ENCODE peak calls at places on chromosomes 16 and 17, in six cellular contexts. V is heart left ventricle; S is stimulated activated CD4-positive, alpha-beta T cell treated with anti-CD3 and anti-CD28 coated beads, Interleukin-15, amount 100 ng/mL, for 1 hour; Y is PC-3; Z is fibroblast of the conjunctiva; U is epithelial cell of esophagus. I is an unnamed sample.

GRCh38 chr16:8689686-8690085 is 15.3 kb downstream of the ABAT start:
- DNase-seq in Y (no peak), U (no peak), Z (no peak), V (no peak), S (no peak), I (no peak)

GRCh38 chr17:75753514-75754377 is 11.2 kb downstream of the GALK1 start:
- DNase-seq in Y (no peak), S (peak), V (peak), U (no peak), Z (peak), I (no peak)

GRCh38 chr17:73657473-73658116 is 13.3 kb upstream of the SDK2 start:
- DNase-seq in S (no peak), U (peak), Y (peak), V (peak), Z (no peak), I (peak)

GRCh38 chr17:74012465-74012864 is 191.0 kb upstream of the RPL38 start:
- DNase-seq in V (no peak), U (no peak), Y (no peak), Z (no peak), S (no peak), I (no peak)

GRCh38 chr16:72877374-72878028 is 170.4 kb downstream of the ZFHX3 start:
- DNase-seq in U (peak), V (no peak), Y (peak), Z (peak), S (no peak), I (peak)

GRCh38 chr16:63614421-63614820 is 1507.4 kb downstream of the CDH11 start:
- DNase-seq in U (no peak), S (no peak), Z (no peak), V (no peak), Y (no peak), I (no peak)

GRCh38 chr16:89670496-89671431 is 13.1 kb downstream of the SPATA33 start:
- DNase-seq in S (no peak), V (no peak), U (peak), Z (no peak), Y (no peak), I (no peak)

GRCh38 chr16:2398520-2398919 is 30.7 kb upstream of the CCNF start:
- DNase-seq in S (no peak), Y (no peak), V (no peak), Z (no peak), U (peak), I (no peak)

GRCh38 chr17:82956146-82956725 is 116.4 kb upstream of the ZNF750 start:
- DNase-seq in V (no peak), S (no peak), U (no peak), Z (no peak), Y (no peak), I (no peak)

GRCh38 chr16:52078716-52079655 is 468.0 kb downstream of the TOX3 start:
- DNase-seq in Z (no peak), V (no peak), U (no peak), Y (no peak), S (no peak), I (no peak)

GRCh38 chr16:1917665-1918111 is 527 bp downstream of the HS3ST6 start:
- DNase-seq in S (no peak), Y (no peak), V (no peak), Z (no peak), U (no peak), I (no peak)

GRCh38 chr17:39096435-39097158 is 54.8 kb downstream of the PLXDC1 start:
- DNase-seq in U (no peak), Z (no peak), Y (no peak), S (no peak), V (no peak), I (no peak)

GRCh38 chr16:87143661-87144121 is 173.5 kb downstream of the C16orf95 start:
- DNase-seq in S (no peak), V (no peak), Y (no peak), Z (no peak), U (no peak), I (no peak)

GRCh38 chr16:32116080-32116479 is 137.0 kb upstream of the TP53TG3D start:
- DNase-seq in Y (no peak), U (no peak), S (no peak), V (no peak), Z (no peak), I (no peak)

GRCh38 chr17:51275381-51275780 is 15.0 kb downstream of the UTP18 start:
- DNase-seq in V (no peak), U (no peak), S (no peak), Y (no peak), Z (no peak), I (no peak)

GRCh38 chr16:2473999-2474876 is 689 bp upstream of the TBC1D24 start:
- DNase-seq in Y (peak), V (peak), U (peak), Z (no peak), S (peak), I (peak)

GRCh38 chr17:80294210-80294609 is 33.6 kb downstream of the RNF213 start:
- DNase-seq in Y (no peak), U (no peak), V (no peak), S (no peak), Z (no peak), I (no peak)

GRCh38 chr16:76614255-76614654 is 337.1 kb downstream of the CNTNAP4 start:
- DNase-seq in V (no peak), S (no peak), Y (no peak), Z (no peak), U (no peak), I (no peak)

GRCh38 chr16:89393731-89394406 is 96.5 kb downstream of the ANKRD11 start:
- DNase-seq in U (peak), S (no peak), V (peak), Y (no peak), Z (no peak), I (no peak)

GRCh38 chr16:919658-920631 is 50.8 kb downstream of the LMF1 start:
- DNase-seq in Y (no peak), Z (no peak), S (no peak), V (peak), U (no peak), I (no peak)

GRCh38 chr17:71286625-71287024 is 834.2 kb upstream of the SOX9 start:
- DNase-seq in S (no peak), Z (no peak), U (no peak), V (no peak), Y (no peak), I (no peak)

GRCh38 chr17:51734462-51734861 is 424.1 kb downstream of the CA10 start:
- DNase-seq in U (no peak), V (no peak), Y (peak), S (no peak), Z (no peak), I (peak)